ENCODE peak calls at places on chromosomes 2 and 18, in five cellular contexts. U, D, S, M and O are unnamed samples.

GRCh38 chr18:902179-902718 is 2.4 kb upstream of the ADCYAP1 start:
- DNase-seq in S (peak; percentile 47), D (no peak), U (no peak), M (peak; percentile 69), O (no peak)

GRCh38 chr2:104472076-104472475 is 381.8 kb upstream of the POU3F3 start:
- DNase-seq in D (no peak), U (no peak), S (no peak), M (no peak), O (no peak)

GRCh38 chr18:74241970-74242369 is 49.8 kb downstream of the CYB5A start:
- DNase-seq in M (no peak), D (no peak), U (no peak), S (no peak), O (no peak)

GRCh38 chr2:191178066-191178701 is 27.4 kb upstream of the STAT4 start:
- DNase-seq in D (no peak), S (peak; percentile 53), M (peak; percentile 54), U (no peak), O (no peak)

GRCh38 chr2:239545741-239546392 is 145.0 kb upstream of the HDAC4 start:
- DNase-seq in M (no peak), U (peak; percentile 53), D (no peak), S (no peak), O (no peak)

GRCh38 chr2:141911485-141912066 is 219.2 kb downstream of the LRP1B start:
- DNase-seq in M (peak; percentile 1), D (peak; percentile 5), U (no peak), S (peak; percentile 25), O (no peak)

GRCh38 chr18:74197705-74198341 is 49.5 kb downstream of the TIMM21 start:
- DNase-seq in M (no peak), S (no peak), D (no peak), U (no peak), O (no peak)

GRCh38 chr2:59389240-59389639 is 1148.1 kb upstream of the FANCL start:
- DNase-seq in U (no peak), S (no peak), D (peak; percentile 14), M (no peak), O (no peak)

GRCh38 chr2:96828874-96829273 is 12.8 kb downstream of the CNNM3 start:
- DNase-seq in U (no peak), M (no peak), S (no peak), D (no peak), O (no peak)

DNA sequence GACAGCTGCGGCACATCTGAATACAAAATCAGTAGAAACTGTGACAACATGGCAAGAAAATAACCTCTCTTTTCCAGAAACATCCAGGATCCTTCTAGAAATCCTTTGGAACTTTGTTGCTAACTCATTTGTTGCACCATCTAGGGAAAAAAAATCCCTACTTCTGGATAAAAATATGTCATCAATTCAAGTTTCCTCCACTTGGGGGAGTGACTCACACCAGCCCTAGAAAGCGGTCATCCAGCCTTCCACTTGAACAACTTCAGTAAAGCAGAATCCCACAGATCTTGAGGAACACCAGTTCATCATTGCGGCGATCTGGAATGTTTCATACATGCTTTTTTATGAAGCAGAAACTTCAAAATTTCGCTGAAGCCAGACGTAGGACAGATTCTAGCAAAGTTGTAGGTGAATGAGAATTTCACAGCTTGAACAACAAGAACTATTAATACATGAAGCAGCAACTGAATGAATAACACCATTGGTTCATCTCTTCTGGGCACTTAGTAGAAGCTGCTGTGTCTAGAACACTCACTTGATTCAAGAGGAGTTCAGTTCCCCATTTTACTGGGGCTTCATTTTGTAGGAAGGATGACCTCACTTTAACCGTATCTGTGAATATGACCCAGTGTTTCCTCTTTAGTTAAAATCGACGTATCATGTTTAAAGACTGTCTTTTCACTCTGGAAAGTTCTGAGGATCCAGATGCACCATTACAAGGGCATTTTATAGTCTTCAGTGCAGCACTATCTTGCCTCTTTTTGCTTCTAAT is 48.0 kb downstream of the LRRTM1 start:
- DNase-seq in U (no peak), S (peak; percentile 10), D (no peak), M (peak; percentile 32), O (no peak)
- TF ChIP-seq CTCF in U (no peak), S (no peak), D (peak; percentile 18), M (peak; percentile 43), O (no peak)

GRCh38 chr18:54444309-54444914 is 86.7 kb downstream of the C18orf54 start:
- DNase-seq in M (peak; percentile 67), U (no peak), S (peak; percentile 73), D (peak; percentile 68), O (no peak)

GRCh38 chr18:54436501-54436900 is 78.8 kb downstream of the C18orf54 start:
- DNase-seq in U (no peak), S (no peak), M (no peak), D (no peak), O (no peak)

GRCh38 chr18:54434453-54434852 is 76.7 kb downstream of the C18orf54 start:
- DNase-seq in S (no peak), U (no peak), D (no peak), M (no peak), O (no peak)

GRCh38 chr18:54440292-54440691 is 82.6 kb downstream of the C18orf54 start:
- DNase-seq in S (peak; percentile 6), D (no peak), M (no peak), U (no peak), O (no peak)
- TF ChIP-seq CTCF in S (no peak), D (no peak), M (no peak), U (no peak), O (no peak)

GRCh38 chr2:75705921-75706320 is 4.8 kb downstream of the GCFC2 start:
- DNase-seq in S (no peak), D (no peak), U (no peak), M (peak; percentile 3), O (no peak)

GRCh38 chr2:75710220-75710576 is 517 bp downstream of the GCFC2 start:
- DNase-seq in D (no peak), U (no peak), M (peak; percentile 45), S (no peak), O (no peak)

GRCh38 chr2:75709297-75709696 is 1.4 kb downstream of the GCFC2 start:
- DNase-seq in U (no peak), D (no peak), M (peak; percentile 14), S (no peak), O (no peak)

GRCh38 chr2:75707901-75708300 is 2.8 kb downstream of the GCFC2 start:
- DNase-seq in S (peak; percentile 57), M (peak; percentile 27), U (no peak), D (no peak), O (no peak)

DNA sequence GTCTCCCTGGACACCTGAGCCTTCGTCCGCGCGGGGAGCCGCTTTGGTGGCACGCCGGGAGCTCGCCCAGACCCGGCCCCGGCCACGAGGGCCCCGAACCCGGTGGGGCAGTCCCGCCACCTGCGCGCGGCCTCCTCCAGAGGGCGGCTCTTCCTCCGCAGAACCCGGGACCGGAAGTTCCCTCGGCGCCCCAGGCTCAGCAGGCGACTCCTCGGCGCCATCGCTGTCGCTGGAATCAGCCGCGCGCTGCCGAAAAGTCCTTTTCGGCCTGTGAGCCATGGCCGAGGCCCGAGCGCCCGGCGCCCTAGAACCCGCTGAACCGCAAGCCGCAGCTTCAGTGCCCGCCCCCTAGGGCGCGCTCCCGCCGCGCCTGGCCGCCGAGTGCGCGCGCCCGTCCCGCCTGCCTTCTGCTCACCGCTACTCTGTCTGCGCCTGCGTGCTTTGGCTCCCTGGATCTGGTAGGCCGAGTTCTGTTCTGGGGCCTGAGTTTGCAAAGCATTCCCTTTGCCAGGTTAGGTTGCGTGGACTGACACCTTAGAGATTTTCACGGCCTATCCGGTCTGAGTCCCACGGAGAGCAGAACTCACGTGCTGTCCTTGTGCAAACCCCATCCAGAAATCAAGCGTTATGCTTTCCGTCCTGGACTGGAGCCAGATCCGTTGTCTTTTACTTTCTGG is at the start of gene GCFC2:
- DNase-seq in M (peak; percentile 87), D (peak; percentile 85), U (peak; percentile 92), S (peak; percentile 87), O (peak; percentile 65)
- TF ChIP-seq CTCF in M (peak; percentile 42), D (peak; percentile 44), U (peak; percentile 35), S (peak; percentile 25), O (peak; percentile 13)

GRCh38 chr2:67727623-67728022 is 330.5 kb downstream of the ETAA1 start:
- DNase-seq in M (no peak), D (no peak), U (no peak), S (no peak), O (no peak)

GRCh38 chr2:67729474-67729873 is 332.3 kb downstream of the ETAA1 start:
- DNase-seq in S (no peak), U (no peak), D (no peak), M (no peak), O (no peak)

DNA sequence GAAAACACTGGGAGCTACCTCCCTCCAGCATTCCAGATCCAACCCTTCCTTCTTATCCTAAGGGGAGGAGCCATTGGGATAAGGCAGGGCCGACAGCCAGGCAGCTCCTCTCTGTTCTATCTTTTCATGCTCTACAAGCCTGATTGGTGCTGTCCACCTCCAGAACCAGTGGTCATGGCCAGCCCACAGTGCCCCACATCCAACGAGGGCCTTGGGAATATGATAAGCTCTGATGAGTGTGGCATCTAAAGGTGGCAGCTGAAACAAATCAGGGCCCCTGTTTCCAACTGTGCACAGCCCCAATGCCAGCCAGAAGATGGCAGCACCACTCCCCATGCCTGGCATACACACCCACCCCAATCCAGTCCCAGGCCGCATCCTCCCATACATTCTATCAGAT is 329.3 kb downstream of the C1D start:
- DNase-seq in U (no peak), M (peak; percentile 14), S (peak; percentile 45), D (peak; percentile 38), O (no peak)
- TF ChIP-seq CTCF in U (peak; percentile 7), M (peak; percentile 38), S (peak; percentile 62), D (peak; percentile 76), O (no peak)

DNA sequence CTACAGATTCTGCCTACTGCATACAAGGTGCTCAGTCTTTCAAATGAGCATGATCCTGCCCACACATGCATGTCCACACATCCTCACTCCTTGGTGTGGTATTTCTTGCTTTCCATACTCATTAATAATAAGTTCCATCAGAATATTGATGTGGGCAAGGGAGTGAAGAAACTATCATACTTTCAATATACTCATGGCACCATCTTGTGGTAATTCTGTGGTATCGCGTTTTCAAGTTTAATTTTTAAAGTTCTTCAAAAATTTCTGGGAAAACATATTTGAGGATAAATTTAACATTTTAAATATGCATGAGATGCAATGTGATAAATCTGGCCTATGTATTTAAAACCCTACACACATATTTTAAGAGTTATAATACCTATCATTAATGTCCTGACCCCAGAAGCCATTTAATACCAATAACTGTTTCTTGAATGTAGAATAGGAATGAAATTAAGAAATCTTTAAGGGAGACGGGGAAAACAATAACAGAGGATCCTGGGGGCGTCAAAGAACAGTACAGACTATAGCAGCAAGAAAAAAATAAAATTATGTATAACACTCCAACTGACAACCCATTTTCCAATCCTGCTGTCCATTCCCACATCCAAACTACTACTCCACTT is 110.1 kb downstream of the ZNF385B start:
- DNase-seq in M (peak; percentile 64), U (no peak), S (peak; percentile 61), D (no peak), O (no peak)
- TF ChIP-seq CTCF in M (peak; percentile 60), U (peak; percentile 60), S (peak; percentile 48), D (peak; percentile 46), O (no peak)

GRCh38 chr2:129847043-129847442 is 132.4 kb upstream of the RAB6C start:
- DNase-seq in U (no peak), S (peak; percentile 5), D (no peak), M (no peak), O (no peak)

GRCh38 chr2:129849559-129850160 is 129.8 kb upstream of the RAB6C start:
- DNase-seq in U (no peak), M (peak; percentile 87), S (peak; percentile 88), D (no peak), O (no peak)
- TF ChIP-seq CTCF in U (peak; percentile 64), M (peak; percentile 68), S (peak; percentile 55), D (peak; percentile 49), O (no peak)

GRCh38 chr2:214310319-214310718 is 100.5 kb upstream of the VWC2L start:
- DNase-seq in M (no peak), U (no peak), D (no peak), S (peak; percentile 6), O (no peak)
- TF ChIP-seq CTCF in M (no peak), U (no peak), D (peak; percentile 54), S (peak; percentile 19), O (no peak)

GRCh38 chr2:182132605-182133004 is 147.0 kb downstream of the PPP1R1C start:
- DNase-seq in D (no peak), M (peak; percentile 35), U (no peak), S (peak; percentile 37), O (no peak)
- TF ChIP-seq CTCF in D (peak; percentile 44), M (peak; percentile 40), U (peak; percentile 18), S (peak; percentile 28), O (no peak)